ENCODE peak calls at places on chromosomes 7 and 10, in nine cellular contexts. One of them, this sample, is unnamed.

GRCh38 chr7:44280636-44280992 is 44.8 kb downstream of the CAMK2B start:
- DNase-seq in suprapubic skin: peak
- DNase-seq in Peyer's patch: peak
- DNase-seq in HTR-8/SVneo: no peak
- DNase-seq in foreskin keratinocyte: no peak
- DNase-seq in RCC 7860: no peak
- DNase-seq in COR-L47: no peak
- DNase-seq in LHCN-M2: no peak
- DNase-seq in activated CD4-positive, CD25-positive, alpha-beta regulatory T cell: no peak
- DNase-seq in this sample: peak

GRCh38 chr10:110426294-110427153 is 71.2 kb upstream of the DUSP5 start:
- DNase-seq in suprapubic skin: no peak
- DNase-seq in Peyer's patch: peak
- DNase-seq in HTR-8/SVneo: no peak
- DNase-seq in foreskin keratinocyte: no peak
- DNase-seq in RCC 7860: peak
- DNase-seq in COR-L47: no peak
- DNase-seq in LHCN-M2: peak
- DNase-seq in activated CD4-positive, CD25-positive, alpha-beta regulatory T cell: no peak
- DNase-seq in this sample: no peak

GRCh38 chr10:11326919-11327318 is 284.5 kb downstream of the USP6NL start:
- DNase-seq in suprapubic skin: no peak
- DNase-seq in Peyer's patch: no peak
- DNase-seq in HTR-8/SVneo: no peak
- DNase-seq in foreskin keratinocyte: no peak
- DNase-seq in RCC 7860: no peak
- DNase-seq in COR-L47: no peak
- DNase-seq in LHCN-M2: no peak
- DNase-seq in activated CD4-positive, CD25-positive, alpha-beta regulatory T cell: no peak
- DNase-seq in this sample: no peak

GRCh38 chr7:121058975-121059374 is 70.5 kb downstream of the CPED1 start:
- DNase-seq in suprapubic skin: no peak
- DNase-seq in Peyer's patch: no peak
- DNase-seq in HTR-8/SVneo: no peak
- DNase-seq in foreskin keratinocyte: no peak
- DNase-seq in RCC 7860: no peak
- DNase-seq in COR-L47: no peak
- DNase-seq in LHCN-M2: no peak
- DNase-seq in activated CD4-positive, CD25-positive, alpha-beta regulatory T cell: no peak
- DNase-seq in this sample: no peak

GRCh38 chr10:95783741-95784140 is 27.8 kb downstream of the ENTPD1 start:
- DNase-seq in suprapubic skin: no peak
- DNase-seq in Peyer's patch: no peak
- DNase-seq in HTR-8/SVneo: no peak
- DNase-seq in foreskin keratinocyte: no peak
- DNase-seq in RCC 7860: no peak
- DNase-seq in COR-L47: no peak
- DNase-seq in LHCN-M2: no peak
- DNase-seq in activated CD4-positive, CD25-positive, alpha-beta regulatory T cell: no peak
- DNase-seq in this sample: no peak

GRCh38 chr10:118805146-118805545 is 50.4 kb upstream of the CACUL1 start:
- DNase-seq in suprapubic skin: no peak
- DNase-seq in Peyer's patch: no peak
- DNase-seq in HTR-8/SVneo: no peak
- DNase-seq in foreskin keratinocyte: no peak
- DNase-seq in RCC 7860: no peak
- DNase-seq in COR-L47: no peak
- DNase-seq in LHCN-M2: no peak
- DNase-seq in activated CD4-positive, CD25-positive, alpha-beta regulatory T cell: no peak
- DNase-seq in this sample: no peak

GRCh38 chr10:71358292-71358691 is 38.4 kb upstream of the CDH23 start:
- DNase-seq in suprapubic skin: no peak
- DNase-seq in Peyer's patch: no peak
- DNase-seq in HTR-8/SVneo: no peak
- DNase-seq in foreskin keratinocyte: no peak
- DNase-seq in RCC 7860: no peak
- DNase-seq in COR-L47: no peak
- DNase-seq in LHCN-M2: no peak
- DNase-seq in activated CD4-positive, CD25-positive, alpha-beta regulatory T cell: no peak
- DNase-seq in this sample: no peak

GRCh38 chr10:92886334-92886961 is 38.1 kb downstream of the EXOC6 start:
- DNase-seq in suprapubic skin: no peak
- DNase-seq in Peyer's patch: no peak
- DNase-seq in HTR-8/SVneo: no peak
- DNase-seq in foreskin keratinocyte: peak
- DNase-seq in RCC 7860: peak
- DNase-seq in COR-L47: no peak
- DNase-seq in LHCN-M2: no peak
- DNase-seq in activated CD4-positive, CD25-positive, alpha-beta regulatory T cell: no peak
- DNase-seq in this sample: no peak

GRCh38 chr10:19767876-19768275 is 48.4 kb upstream of the PLXDC2 start:
- DNase-seq in suprapubic skin: no peak
- DNase-seq in Peyer's patch: no peak
- DNase-seq in HTR-8/SVneo: no peak
- DNase-seq in foreskin keratinocyte: no peak
- DNase-seq in RCC 7860: peak
- DNase-seq in COR-L47: no peak
- DNase-seq in LHCN-M2: no peak
- DNase-seq in activated CD4-positive, CD25-positive, alpha-beta regulatory T cell: no peak
- DNase-seq in this sample: no peak